ENCODE peak calls at places on chromosome 11, in five cellular contexts. W is K562, K is H1, G is HepG2, R is GM12878. V is an unnamed sample.

GRCh38 chr11:105244157-105244820 is 104.7 kb upstream of the CARD18 start:
- DNase-seq in G (no peak), K (no peak), R (no peak), W (no peak), V (peak; percentile 6)

GRCh38 chr11:45881708-45882368 is 3.6 kb upstream of the MAPK8IP1 start:
- DNase-seq in W (no peak), R (no peak), G (no peak), K (no peak), V (no peak)

GRCh38 chr11:16793511-16793910 is 55.1 kb downstream of the C11orf58 start:
- DNase-seq in G (no peak), R (no peak), K (no peak), W (no peak), V (no peak)

GRCh38 chr11:7613394-7613720 is 59.9 kb downstream of the CYB5R2 start:
- DNase-seq in K (no peak), W (no peak), R (no peak), G (peak; percentile 56), V (no peak)

GRCh38 chr11:73659961-73660360 is 13.6 kb downstream of the PLEKHB1 start:
- DNase-seq in R (no peak), G (no peak), K (no peak), W (no peak), V (no peak)

GRCh38 chr11:106706355-106706754 is 311.9 kb downstream of the GUCY1A2 start:
- DNase-seq in R (no peak), K (no peak), G (no peak), W (no peak), V (peak; percentile 76)

GRCh38 chr11:118961189-118961588 is 5.1 kb downstream of the UPK2 start:
- DNase-seq in R (no peak), G (no peak), K (no peak), W (no peak), V (no peak)

GRCh38 chr11:94544832-94545640 is 1.3 kb downstream of the FUT4 start:
- DNase-seq in K (peak; percentile 75), R (no peak), W (no peak), G (no peak), V (no peak)

GRCh38 chr11:125433454-125434121 is 62.5 kb downstream of the FEZ1 start:
- DNase-seq in K (peak; percentile 76), R (no peak), G (peak; percentile 15), W (peak; percentile 79), V (peak; percentile 45)

GRCh38 chr11:33256031-33256807 is 962 bp upstream of the HIPK3 start:
- DNase-seq in W (peak; percentile 14), R (no peak), K (no peak), G (no peak), V (peak; percentile 8)

GRCh38 chr11:75627879-75628668 is 40.8 kb downstream of the MAP6 start:
- DNase-seq in R (no peak), K (no peak), W (peak; percentile 20), G (no peak), V (no peak)

GRCh38 chr11:131616456-131616855 is 246.0 kb downstream of the NTM start:
- DNase-seq in R (no peak), W (no peak), G (no peak), K (no peak), V (no peak)

GRCh38 chr11:29300441-29300840 is 716.4 kb downstream of the KCNA4 start:
- DNase-seq in R (no peak), G (no peak), K (no peak), W (no peak), V (no peak)

GRCh38 chr11:9922806-9923205 is 258.9 kb downstream of the SWAP70 start:
- DNase-seq in K (peak; percentile 57), R (no peak), W (no peak), G (no peak), V (no peak)

GRCh38 chr11:72813740-72814138 is 472 bp upstream of the ATG16L2 start:
- DNase-seq in R (no peak), W (peak; percentile 85), G (peak; percentile 65), K (no peak), V (peak; percentile 61)

GRCh38 chr11:59779487-59779886 is 24.3 kb downstream of the STX3 start:
- DNase-seq in G (no peak), K (no peak), W (no peak), R (no peak), V (no peak)

GRCh38 chr11:126753990-126754389 is 246.6 kb downstream of the KIRREL3 start:
- DNase-seq in G (no peak), K (no peak), R (no peak), W (no peak), V (no peak)

GRCh38 chr11:126755494-126755893 is 245.1 kb downstream of the KIRREL3 start:
- DNase-seq in W (no peak), R (no peak), K (no peak), G (no peak), V (no peak)

GRCh38 chr11:126751242-126751641 is 249.3 kb downstream of the KIRREL3 start:
- DNase-seq in R (no peak), G (no peak), K (no peak), W (no peak), V (no peak)

GRCh38 chr11:126756416-126756815 is 244.2 kb downstream of the KIRREL3 start:
- DNase-seq in K (no peak), G (no peak), W (no peak), R (no peak), V (no peak)

GRCh38 chr11:126754850-126755426 is 245.6 kb downstream of the KIRREL3 start:
- DNase-seq in K (no peak), G (no peak), R (no peak), W (no peak), V (no peak)
- TF ChIP-seq HDAC2 in K (no peak), G (no peak), R (no peak), W (no peak), V (no peak)

GRCh38 chr11:96215826-96216225 is 127.2 kb downstream of the MAML2 start:
- DNase-seq in K (no peak), R (no peak), G (no peak), W (no peak), V (no peak)

GRCh38 chr11:96213500-96213899 is 129.5 kb downstream of the MAML2 start:
- DNase-seq in W (peak; percentile 47), R (no peak), G (no peak), K (no peak), V (peak; percentile 23)

GRCh38 chr11:96214745-96215093 is 128.3 kb downstream of the MAML2 start:
- DNase-seq in G (no peak), K (no peak), W (no peak), R (no peak), V (no peak)

GRCh38 chr11:96217206-96217605 is 125.8 kb downstream of the MAML2 start:
- DNase-seq in W (no peak), K (no peak), R (no peak), G (no peak), V (no peak)

DNA sequence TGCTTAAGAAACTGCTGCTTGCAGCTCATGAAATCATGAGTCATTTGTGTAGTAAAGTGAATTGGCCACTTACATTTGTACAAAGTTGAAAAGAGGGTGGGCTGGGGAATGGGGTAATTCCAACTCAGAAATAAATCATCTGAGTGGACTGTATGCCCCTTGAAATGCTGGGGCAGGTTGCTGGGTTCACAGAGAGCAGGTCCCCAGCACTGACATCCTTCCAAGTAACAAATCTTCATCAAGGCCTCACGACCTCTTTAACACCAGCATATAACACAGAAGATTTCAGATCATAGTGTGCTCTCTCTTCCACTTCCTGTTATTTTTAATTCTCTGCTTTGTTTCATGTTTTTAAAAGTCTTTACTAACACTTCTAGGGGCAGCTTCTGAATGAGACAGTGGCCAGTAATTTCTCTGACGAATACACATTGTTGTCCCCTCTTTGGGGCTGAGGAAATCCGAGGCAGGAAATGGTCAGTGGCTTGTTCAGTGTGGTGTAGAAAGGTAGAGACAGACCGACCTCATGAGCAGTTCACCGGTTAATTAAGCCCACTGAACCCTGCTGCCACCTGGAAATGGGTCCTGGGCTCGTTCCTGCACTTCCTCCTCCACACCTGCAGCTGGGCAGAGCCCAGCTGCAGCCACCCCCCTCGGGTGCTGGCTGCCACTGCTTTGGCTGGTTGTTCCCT is 127.8 kb downstream of the MAML2 start:
- DNase-seq in W (peak; percentile 16), G (no peak), R (peak; percentile 72), K (no peak), V (peak; percentile 18)
- H3K4me3 ChIP-seq in W (no peak overlapping the region), G (no peak overlapping the region), R (peak overlapping the region; percentile 18), K (no peak overlapping the region), V (no peak overlapping the region)

DNA sequence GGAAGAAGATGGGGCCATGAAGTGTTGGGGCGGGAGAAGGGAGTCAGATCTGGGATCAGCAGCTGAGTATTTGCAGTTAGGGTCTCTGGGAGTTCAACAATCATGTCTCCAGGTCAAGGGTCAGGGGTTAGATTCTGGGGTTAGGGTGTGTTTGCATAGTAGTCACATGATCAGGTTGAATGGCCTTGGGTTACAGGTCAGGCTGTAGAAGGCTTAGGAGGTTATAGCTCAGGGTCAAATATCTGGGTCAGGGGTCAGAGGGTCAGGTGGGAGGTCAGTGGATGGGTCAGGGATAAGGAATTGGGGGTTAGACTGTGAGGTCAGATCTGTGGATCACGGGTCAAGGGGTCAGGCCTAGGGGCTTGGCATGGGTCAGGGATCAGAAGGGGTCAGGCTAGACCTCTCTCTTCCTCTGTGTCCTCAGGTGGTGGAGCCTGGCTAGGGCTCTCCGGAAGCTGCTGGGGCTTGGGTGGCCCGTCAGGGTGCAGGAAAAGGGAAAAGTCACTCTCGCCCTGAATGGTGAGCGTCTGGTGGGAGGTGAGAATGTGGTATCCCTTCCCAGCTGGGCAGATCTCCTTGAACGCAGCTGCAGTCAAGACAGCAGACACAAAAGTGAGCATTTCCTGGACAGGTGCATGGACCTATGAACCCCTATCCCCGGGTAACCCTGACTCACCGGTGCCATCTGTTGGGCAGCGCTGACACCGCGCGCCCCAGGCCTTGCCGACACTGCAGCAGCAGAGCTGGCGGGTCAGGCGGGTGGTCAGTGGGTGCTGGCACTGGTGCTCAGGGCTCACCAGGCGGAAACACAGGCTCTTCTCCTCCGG is 6.4 kb downstream of the LTBP3 start:
- DNase-seq in R (no peak), G (peak; percentile 70), K (peak; percentile 92), W (peak; percentile 54), V (peak; percentile 81)
- TF ChIP-seq HDAC2 in R (no peak), G (no peak), K (no peak), W (peak; percentile 18), V (no peak)

GRCh38 chr11:67376022-67376386 is 2.6 kb upstream of the CLCF1 start:
- DNase-seq in R (no peak), K (no peak), G (no peak), W (no peak), V (no peak)

GRCh38 chr11:67375320-67376021 is 2.1 kb upstream of the CLCF1 start:
- DNase-seq in K (peak; percentile 62), W (no peak), R (no peak), G (no peak), V (peak; percentile 52)

GRCh38 chr11:67372993-67373915 is at the start of gene CLCF1:
- DNase-seq in W (peak; percentile 91), K (peak; percentile 75), G (no peak), R (no peak), V (peak; percentile 96)

GRCh38 chr11:67373916-67374570 is 645 bp upstream of the CLCF1 start:
- DNase-seq in R (no peak), W (peak; percentile 72), G (peak; percentile 82), K (peak; percentile 78), V (peak; percentile 96)

GRCh38 chr11:67374571-67375276 is 1.3 kb upstream of the CLCF1 start:
- DNase-seq in W (no peak), G (no peak), K (peak; percentile 63), R (no peak), V (peak; percentile 92)
- H3K4me3 ChIP-seq in W (peak overlapping the region; percentile 96), G (peak overlapping the region; percentile 75), K (peak overlapping the region; percentile 41), R (no peak overlapping the region), V (peak overlapping the region; percentile 68)

V was measured in A549.